ENCODE peak calls at places on chromosome 6, in ten cellular contexts. W is fibroblast of lung, K is heart left ventricle, J is mammary epithelial cell, X is dorsolateral prefrontal cortex, T is AG04450, M is astrocyte of the spinal cord, N is mucosa of descending colon, Q is kidney epithelial cell, R is body of pancreas. Y is an unnamed sample.

GRCh38 chr6:7108196-7108963 is 619 bp downstream of the RREB1 start:
- DNase-seq in J (peak; percentile 58), Q (no peak), W (peak; percentile 47), R (peak; percentile 54), N (peak; percentile 77), K (peak; percentile 75), T (no peak), M (peak; percentile 50), X (no peak), Y (no peak)

GRCh38 chr6:151635741-151636140 is 141.9 kb downstream of the CCDC170 start:
- DNase-seq in R (no peak), K (no peak), X (no peak), T (no peak), Q (no peak), N (no peak), W (no peak), M (no peak), J (no peak), Y (no peak)

GRCh38 chr6:140858381-140858971 is 1274.2 kb upstream of the GJE1 start:
- DNase-seq in N (no peak), R (no peak), W (no peak), X (no peak), Q (no peak), J (peak; percentile 67), M (no peak), K (no peak), T (no peak), Y (no peak)

GRCh38 chr6:115717062-115717461 is 343.6 kb downstream of the FRK start:
- DNase-seq in R (no peak), X (no peak), T (no peak), W (no peak), K (no peak), M (no peak), J (no peak), Q (no peak), N (no peak), Y (no peak)

GRCh38 chr6:153670403-153671026 is 368.5 kb upstream of the OPRM1 start:
- DNase-seq in K (no peak), R (no peak), W (no peak), Q (no peak), X (no peak), T (no peak), N (no peak), M (no peak), J (no peak), Y (no peak)

GRCh38 chr6:25960689-25961088 is 1.9 kb upstream of the TRIM38 start:
- DNase-seq in X (no peak), N (no peak), T (no peak), Q (no peak), M (no peak), J (no peak), W (no peak), K (no peak), R (no peak), Y (no peak)

GRCh38 chr6:127053032-127053908 is 65.2 kb upstream of the RSPO3 start:
- DNase-seq in Q (no peak), W (no peak), R (no peak), J (no peak), K (no peak), X (no peak), M (peak; percentile 58), T (no peak), N (no peak), Y (no peak)

GRCh38 chr6:56072856-56073255 is 174.5 kb downstream of the COL21A1 start:
- DNase-seq in X (no peak), N (no peak), Q (no peak), K (no peak), M (peak; percentile 73), J (peak; percentile 17), R (no peak), T (no peak), W (peak; percentile 84), Y (peak; percentile 51)

GRCh38 chr6:160634706-160635105 is 29.4 kb downstream of the LPA start:
- DNase-seq in K (no peak), W (no peak), X (no peak), Q (no peak), M (no peak), T (no peak), N (no peak), R (no peak), J (peak; percentile 0), Y (no peak)

GRCh38 chr6:19444481-19444880 is 392.7 kb upstream of the ID4 start:
- DNase-seq in J (peak; percentile 7), Q (no peak), X (no peak), K (no peak), M (peak; percentile 41), W (peak; percentile 63), N (no peak), T (no peak), R (no peak), Y (no peak)

GRCh38 chr6:169893624-169894023 is 142.2 kb downstream of the ERMARD start:
- DNase-seq in R (no peak), T (no peak), X (no peak), W (no peak), K (no peak), M (no peak), Q (no peak), J (no peak), N (no peak), Y (no peak)

GRCh38 chr6:158552796-158553138 is 7.1 kb upstream of the TMEM181 start:
- DNase-seq in X (no peak), N (no peak), J (no peak), Q (no peak), M (no peak), K (no peak), W (no peak), R (no peak), T (no peak), Y (no peak)

GRCh38 chr6:33273924-33274902 is 2.3 kb downstream of the RPS18 start:
- DNase-seq in K (no peak), T (no peak), X (no peak), R (no peak), J (no peak), N (no peak), W (no peak), Q (no peak), M (no peak), Y (no peak)

GRCh38 chr6:118581489-118581959 is 33.4 kb downstream of the PLN start:
- DNase-seq in X (no peak), Q (peak; percentile 9), J (peak; percentile 31), W (peak; percentile 74), K (no peak), M (peak; percentile 62), N (no peak), T (no peak), R (peak; percentile 29), Y (no peak)

GRCh38 chr6:137832110-137832509 is 34.9 kb upstream of the TNFAIP3 start:
- DNase-seq in W (peak; percentile 82), J (peak; percentile 93), T (no peak), R (no peak), N (no peak), Q (peak; percentile 95), M (peak; percentile 93), K (no peak), X (no peak), Y (no peak)

GRCh38 chr6:53103993-53104675 is 38.9 kb downstream of the FBXO9 start:
- DNase-seq in X (no peak), J (peak; percentile 28), K (no peak), R (no peak), W (peak; percentile 20), N (no peak), T (no peak), Q (no peak), M (peak; percentile 19), Y (no peak)

DNA sequence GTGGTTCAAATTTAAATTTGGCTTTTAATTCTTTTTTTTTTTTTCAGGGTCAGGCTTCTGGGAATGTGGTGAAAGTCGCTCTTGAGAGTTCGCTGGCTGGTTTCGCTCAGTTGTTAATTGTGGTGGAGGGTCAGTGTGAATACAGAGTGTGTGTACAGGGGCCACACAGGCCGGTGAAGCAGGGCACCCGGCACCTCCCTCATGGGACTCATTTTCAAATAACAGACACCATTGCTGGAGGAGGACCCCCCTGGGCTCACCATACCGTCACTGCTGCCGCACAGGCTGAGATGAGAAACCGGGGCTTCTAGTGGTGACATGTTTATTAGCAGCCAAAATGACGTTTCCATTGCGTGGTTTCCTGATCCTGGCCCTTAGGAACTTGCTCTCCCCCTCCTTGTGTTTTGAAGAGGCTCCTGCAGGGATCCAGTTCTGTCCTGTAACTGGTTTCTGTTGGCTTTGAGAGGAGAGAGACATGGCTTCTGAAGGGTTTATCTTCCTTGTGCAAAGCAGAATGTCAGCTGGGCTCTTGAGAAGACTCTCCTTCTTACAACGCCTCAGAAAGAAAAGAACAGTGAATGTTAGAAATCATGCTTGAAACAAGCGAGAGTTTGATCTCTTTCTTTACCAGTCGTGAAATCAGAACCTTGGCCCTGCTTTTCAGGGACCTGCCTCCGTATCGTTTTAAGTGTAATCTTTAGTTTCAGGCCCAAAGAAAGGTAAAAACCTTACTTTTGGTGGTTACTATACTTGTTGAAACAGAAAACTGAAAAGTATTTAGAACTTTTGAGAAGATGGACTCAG is 37.8 kb downstream of the DUSP22 start:
- DNase-seq in N (no peak), M (peak; percentile 27), J (no peak), R (no peak), X (no peak), K (no peak), Q (no peak), T (no peak), W (peak; percentile 18), Y (no peak)
- H3K4me3 ChIP-seq in N (no peak overlapping the region), M (no peak overlapping the region), J (no peak overlapping the region), R (no peak overlapping the region), X (no peak overlapping the region), K (no peak overlapping the region), Q (no peak overlapping the region), T (no peak overlapping the region), W (no peak overlapping the region), Y (no peak overlapping the region)

GRCh38 chr6:134063121-134063965 is 10.9 kb upstream of the SLC2A12 start:
- DNase-seq in J (no peak), X (no peak), M (peak; percentile 52), R (no peak), T (no peak), N (no peak), W (peak; percentile 31), Q (no peak), K (no peak), Y (no peak)
- TF ChIP-seq CTCF in J (no peak), X (no peak), M (peak; percentile 18), R (no peak), T (peak; percentile 10), N (no peak), W (no peak), Q (no peak), K (no peak), Y (peak; percentile 11)

DNA sequence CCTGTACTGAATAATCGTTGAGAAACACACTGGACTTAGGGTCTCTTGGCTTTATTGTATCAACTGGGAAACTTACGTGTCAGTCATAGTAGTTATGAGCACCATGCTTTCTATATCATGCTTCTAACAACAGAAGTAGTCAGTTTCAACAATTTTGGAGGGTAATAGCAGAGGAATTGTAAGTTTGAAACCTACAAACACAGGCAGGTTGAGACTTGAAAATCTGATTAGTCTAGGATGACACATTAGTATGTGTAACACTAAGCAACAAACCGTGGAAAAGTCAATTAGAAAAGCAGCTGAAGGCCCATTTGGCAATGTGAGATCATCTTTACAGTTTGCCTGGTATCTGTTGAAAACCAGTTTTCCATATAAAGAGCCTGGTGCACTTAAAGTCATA is 43.9 kb upstream of the FABP7 start:
- DNase-seq in K (no peak), W (no peak), Q (no peak), R (no peak), T (no peak), M (no peak), X (no peak), J (peak; percentile 95), N (no peak), Y (no peak)
- H3K4me3 ChIP-seq in K (no peak overlapping the region), W (no peak overlapping the region), Q (no peak overlapping the region), R (no peak overlapping the region), T (no peak overlapping the region), M (no peak overlapping the region), X (no peak overlapping the region), J (no peak overlapping the region), N (no peak overlapping the region), Y (no peak overlapping the region)

GRCh38 chr6:165321150-165321549 is 11.7 kb upstream of the C6orf118 start:
- DNase-seq in N (no peak), R (no peak), Q (no peak), X (no peak), W (no peak), M (no peak), T (no peak), K (no peak), J (no peak), Y (no peak)
- TF ChIP-seq CTCF in N (no peak), R (no peak), Q (no peak), X (no peak), W (no peak), M (no peak), T (no peak), K (no peak), J (no peak), Y (no peak)

Y was measured in AG09309.